ENCODE peak calls at places on chromosomes 11 and 22, in eight cellular contexts. K is fibroblast of gingiva; D is CD8-positive, alpha-beta memory T cell; E is C1 segment of cervical spinal cord; Q is aorta; G is COR-L47; P is HuH-7.5; S is H7. Z is an unnamed sample.

GRCh38 chr22:40204331-40205116 is 26.8 kb downstream of the TNRC6B start:
- DNase-seq in Q (no peak), G (no peak), P (peak), E (no peak), D (no peak), S (no peak), K (peak), Z (peak)

GRCh38 chr11:78783301-78783700 is 208.6 kb upstream of the NARS2 start:
- DNase-seq in G (no peak), P (no peak), D (no peak), Q (no peak), E (no peak), K (no peak), S (no peak), Z (no peak)

GRCh38 chr22:37684803-37685615 is 1.1 kb upstream of the NOL12 start:
- DNase-seq in E (no peak), S (no peak), G (no peak), K (no peak), Q (no peak), D (no peak), P (no peak), Z (no peak)

GRCh38 chr11:123251656-123252344 is 56.8 kb upstream of the CLMP start:
- DNase-seq in Q (peak), S (no peak), K (peak), G (no peak), D (no peak), P (no peak), E (peak), Z (no peak)

GRCh38 chr22:25102722-25103121 is 96.9 kb upstream of the CRYBB3 start:
- DNase-seq in P (no peak), G (no peak), Q (no peak), S (no peak), D (no peak), K (no peak), E (no peak), Z (no peak)

GRCh38 chr11:74141274-74141695 is 29.5 kb downstream of the C2CD3 start:
- DNase-seq in P (no peak), S (no peak), Q (no peak), D (no peak), G (no peak), E (no peak), K (no peak), Z (no peak)

GRCh38 chr11:3001496-3001895 is 9.4 kb upstream of the NAP1L4 start:
- DNase-seq in S (peak), G (peak), P (no peak), Q (peak), E (peak), K (no peak), D (no peak), Z (no peak)

GRCh38 chr11:67415501-67416304 is at the start of gene CARNS1:
- DNase-seq in D (no peak), P (no peak), Q (no peak), K (no peak), E (peak), G (no peak), S (peak), Z (no peak)

GRCh38 chr11:13333456-13333957 is 55.9 kb downstream of the BMAL1 start:
- DNase-seq in E (no peak), S (no peak), G (no peak), D (no peak), K (no peak), Q (no peak), P (no peak), Z (no peak)

GRCh38 chr11:11931461-11932055 is 76.9 kb downstream of the DKK3 start:
- DNase-seq in D (no peak), Q (no peak), G (peak), S (peak), E (no peak), P (peak), K (peak), Z (peak)

GRCh38 chr11:61776561-61777075 is 15.8 kb downstream of the TMEM258 start:
- DNase-seq in P (peak), G (peak), Q (no peak), E (peak), D (peak), S (peak), K (peak), Z (no peak)

GRCh38 chr11:116221351-116221750 is 551.4 kb downstream of the BUD13 start:
- DNase-seq in S (no peak), K (no peak), D (no peak), P (no peak), Q (no peak), G (no peak), E (no peak), Z (no peak)

GRCh38 chr11:113184498-113184897 is 129.9 kb upstream of the TTC12 start:
- DNase-seq in D (no peak), Q (no peak), K (peak), E (no peak), S (no peak), G (no peak), P (no peak), Z (no peak)

GRCh38 chr11:46526489-46527215 is 67.2 kb downstream of the AMBRA1 start:
- DNase-seq in G (no peak), S (no peak), E (no peak), D (no peak), P (no peak), K (no peak), Q (no peak), Z (no peak)

GRCh38 chr11:120608061-120608460 is 96.5 kb downstream of the GRIK4 start:
- DNase-seq in G (no peak), K (no peak), P (no peak), D (no peak), E (no peak), Q (no peak), S (no peak), Z (no peak)

GRCh38 chr11:67043572-67044329 is 12.9 kb upstream of the RHOD start:
- DNase-seq in E (no peak), S (no peak), K (no peak), P (no peak), Q (peak), G (no peak), D (no peak), Z (no peak)

GRCh38 chr11:119403021-119403420 is 20.0 kb downstream of the THY1 start:
- DNase-seq in P (no peak), E (no peak), G (no peak), Q (no peak), S (no peak), K (peak), D (no peak), Z (no peak)

GRCh38 chr11:7272373-7272772 is 20.7 kb downstream of the SYT9 start:
- DNase-seq in D (no peak), E (no peak), P (no peak), K (no peak), G (no peak), S (no peak), Q (no peak), Z (no peak)

GRCh38 chr11:61907282-61907681 is 10.1 kb downstream of the RAB3IL1 start:
- DNase-seq in G (no peak), P (no peak), D (peak), E (no peak), Q (peak), K (no peak), S (no peak), Z (no peak)

GRCh38 chr22:30694638-30695350 is at the start of gene OSBP2:
- DNase-seq in P (peak), E (peak), K (no peak), Q (peak), S (peak), G (peak), D (peak), Z (no peak)

GRCh38 chr11:10450451-10451398 is 4.3 kb upstream of the AMPD3 start:
- DNase-seq in Q (no peak), D (peak), S (peak), K (peak), P (peak), G (peak), E (peak), Z (no peak)

GRCh38 chr11:79287952-79288351 is 152.9 kb downstream of the TENM4 start:
- DNase-seq in K (no peak), D (no peak), P (no peak), G (peak), S (no peak), E (no peak), Q (no peak), Z (no peak)

GRCh38 chr11:33735426-33736147 is 636 bp downstream of the CD59 start:
- DNase-seq in D (peak), E (peak), P (no peak), G (no peak), K (no peak), S (no peak), Q (peak), Z (no peak)

GRCh38 chr11:66081505-66081904 is 11.4 kb downstream of the PACS1 start:
- DNase-seq in P (no peak), G (peak), D (peak), Q (peak), E (peak), S (no peak), K (peak), Z (no peak)